ENCODE peak calls at places on chromosomes 2 and 18, in seven cellular contexts. W is aorta, Z is HepG2, S is A549, L is Panc1, O is ovary, T is ascending aorta. J is an unnamed sample.

GRCh38 chr18:55510809-55511208 is 77.2 kb downstream of the TCF4 start:
- DNase-seq in O (no peak), Z (no peak), W (no peak), S (no peak), T (no peak), L (no peak), J (no peak)

GRCh38 chr2:239722760-239723448 is 302.2 kb downstream of the NDUFA10 start:
- DNase-seq in S (no peak), W (peak), Z (no peak), O (no peak), L (no peak), T (peak), J (peak)

GRCh38 chr2:73986085-73986680 is 1.5 kb downstream of the TET3 start:
- DNase-seq in Z (no peak), O (no peak), S (no peak), L (no peak), T (no peak), W (no peak), J (peak)

GRCh38 chr2:46858697-46859080 is 56.9 kb downstream of the MCFD2 start:
- DNase-seq in L (no peak), Z (no peak), S (no peak), W (no peak), O (no peak), T (no peak), J (no peak)

GRCh38 chr18:49846263-49846662 is 32.9 kb upstream of the ACAA2 start:
- DNase-seq in S (no peak), Z (no peak), O (no peak), W (no peak), L (no peak), T (no peak), J (no peak)

GRCh38 chr2:69200107-69200520 is 186.9 kb downstream of the GFPT1 start:
- DNase-seq in Z (peak), S (no peak), W (no peak), O (peak), L (no peak), T (no peak), J (no peak)

GRCh38 chr2:240237609-240238151 is 97.2 kb upstream of the OTOS start:
- DNase-seq in L (no peak), T (peak), Z (no peak), S (no peak), W (peak), O (peak), J (no peak)

GRCh38 chr2:204365778-204366177 is 179.5 kb upstream of the PARD3B start:
- DNase-seq in L (no peak), S (no peak), Z (no peak), W (no peak), O (no peak), T (no peak), J (no peak)

GRCh38 chr2:21301871-21302433 is 178.2 kb downstream of the TDRD15 start:
- DNase-seq in L (no peak), Z (no peak), W (no peak), O (no peak), T (no peak), S (no peak), J (no peak)

GRCh38 chr2:9629222-9630000 is 1.4 kb downstream of the YWHAQ start:
- DNase-seq in L (no peak), O (no peak), Z (no peak), T (no peak), W (no peak), S (peak), J (no peak)

GRCh38 chr2:68245672-68246071 is 6.7 kb downstream of the PPP3R1 start:
- DNase-seq in L (no peak), Z (no peak), S (no peak), O (no peak), W (no peak), T (no peak), J (no peak)

GRCh38 chr2:68831688-68832087 is 39.5 kb downstream of the BMP10 start:
- DNase-seq in O (no peak), T (no peak), Z (no peak), W (no peak), S (no peak), L (no peak), J (no peak)

GRCh38 chr2:205807229-205807628 is 124.9 kb downstream of the NRP2 start:
- DNase-seq in S (no peak), T (no peak), O (no peak), W (no peak), L (no peak), Z (no peak), J (no peak)

GRCh38 chr18:74219056-74219455 is 70.7 kb downstream of the TIMM21 start:
- DNase-seq in L (no peak), S (no peak), O (no peak), Z (no peak), W (no peak), T (peak), J (no peak)

GRCh38 chr2:164430166-164430783 is 191.0 kb downstream of the GRB14 start:
- DNase-seq in Z (peak), S (peak), L (peak), W (no peak), O (no peak), T (no peak), J (no peak)

GRCh38 chr2:189000221-189000620 is 26.0 kb downstream of the COL3A1 start:
- DNase-seq in W (no peak), L (no peak), Z (no peak), S (no peak), O (no peak), T (no peak), J (no peak)
- H3K27ac ChIP-seq in W (no peak), L (no peak), Z (no peak), S (no peak), O (no peak), T (peak), J (no peak)

DNA sequence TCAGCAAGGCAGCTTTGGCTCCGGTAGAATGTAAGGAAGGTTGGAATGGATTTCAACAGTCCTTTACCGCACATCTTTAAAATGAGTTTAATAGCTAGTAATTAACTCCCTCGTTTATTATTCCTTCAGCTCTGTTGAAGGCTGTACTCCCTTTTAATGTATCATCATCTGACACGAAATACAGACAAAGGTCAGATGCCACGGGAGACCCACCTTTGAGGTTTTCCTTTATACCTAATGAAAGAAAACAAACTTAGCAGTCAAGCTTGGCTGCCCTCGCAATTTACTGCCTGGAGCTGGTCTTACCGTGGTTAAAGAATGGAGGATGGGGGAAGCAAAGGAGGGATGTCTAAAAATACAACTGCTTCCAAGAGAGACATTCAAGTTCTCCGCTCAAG is 1.1 kb downstream of the TMEM200C start:
- DNase-seq in Z (no peak), S (no peak), O (no peak), L (no peak), W (no peak), T (no peak), J (no peak)
- H3K4me3 ChIP-seq in Z (no peak), S (no peak), O (no peak), L (no peak), W (no peak), T (peak), J (no peak)

GRCh38 chr2:226187126-226187525 is 612.5 kb downstream of the IRS1 start:
- DNase-seq in Z (no peak), T (no peak), L (no peak), W (no peak), O (no peak), S (no peak), J (no peak)
- H3K27ac ChIP-seq in Z (no peak), T (no peak), L (no peak), W (no peak), O (no peak), S (peak), J (no peak)

DNA sequence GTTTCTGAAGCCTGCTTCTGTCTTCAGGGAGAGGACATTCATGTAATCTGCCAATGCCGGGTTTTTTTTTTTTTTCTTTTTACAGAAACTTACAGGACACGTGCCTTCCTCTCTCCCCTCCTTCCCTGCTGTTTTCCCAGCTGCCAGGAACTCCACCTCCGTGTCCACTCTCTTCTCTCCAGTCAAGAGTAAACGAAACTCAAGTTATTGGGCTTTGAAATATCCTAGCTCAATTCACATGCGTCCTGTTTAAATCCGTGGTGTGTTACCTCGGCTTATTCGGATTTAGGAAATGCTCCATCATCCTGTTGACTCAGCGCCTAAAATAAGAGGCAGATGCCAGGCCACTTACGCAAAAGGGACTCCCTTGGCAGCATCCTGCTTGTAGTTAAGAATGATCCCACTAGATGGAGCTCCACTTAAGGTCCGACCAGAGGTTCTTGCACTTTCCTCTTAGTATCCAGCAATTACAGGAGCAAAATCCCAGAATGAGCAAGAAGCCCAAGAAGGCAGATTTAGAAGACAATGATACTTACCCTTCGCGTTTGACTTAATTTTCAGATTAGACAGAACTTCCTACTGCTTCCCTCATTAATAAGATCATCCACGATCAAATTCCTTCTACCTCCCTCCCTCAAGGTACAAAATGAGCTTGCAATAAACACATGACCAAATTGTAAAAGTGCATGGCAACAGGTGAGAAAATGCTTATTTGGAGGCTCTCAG is 97.2 kb upstream of the ZCCHC2 start:
- DNase-seq in W (peak), T (peak), L (peak), Z (peak), S (peak), O (peak), J (peak)
- H3K4me3 ChIP-seq in W (peak), T (peak), L (peak), Z (peak), S (peak), O (peak), J (no peak)

DNA sequence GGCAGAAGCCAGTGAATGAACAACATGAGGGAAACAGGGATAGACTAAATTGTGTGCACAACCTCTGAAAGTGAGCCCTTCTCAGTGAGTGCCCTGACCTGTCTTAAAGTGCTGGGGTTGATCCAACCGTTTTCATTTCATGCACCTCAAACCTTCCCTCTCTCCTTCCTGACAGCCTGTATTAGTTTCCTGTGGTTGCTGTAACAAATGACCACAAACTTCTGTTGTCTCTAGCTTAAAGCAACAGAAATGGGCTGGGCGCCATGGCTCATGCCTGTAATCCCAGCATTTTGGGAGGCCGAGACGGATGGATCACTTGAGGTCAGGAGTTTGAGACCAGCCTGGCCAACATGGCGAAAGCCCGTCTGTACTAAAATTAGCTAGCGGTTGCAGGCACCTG is 48.7 kb upstream of the PPP1CB start:
- DNase-seq in Z (no peak), W (no peak), T (no peak), L (no peak), S (no peak), O (no peak), J (no peak)
- H3K27ac ChIP-seq in Z (no peak), W (no peak), T (peak), L (no peak), S (no peak), O (no peak), J (no peak)

GRCh38 chr2:210072922-210073509 is 70.6 kb downstream of the RPE start:
- DNase-seq in W (no peak), Z (peak), S (peak), L (peak), O (no peak), T (no peak), J (no peak)
- H3K4me3 ChIP-seq in W (no peak), Z (no peak), S (no peak), L (no peak), O (no peak), T (no peak), J (no peak)

GRCh38 chr2:152166633-152167032 is 8.9 kb downstream of the STAM2 start:
- DNase-seq in Z (no peak), L (no peak), O (no peak), S (no peak), T (no peak), W (no peak), J (no peak)
- H3K27ac ChIP-seq in Z (no peak), L (no peak), O (no peak), S (no peak), T (peak), W (no peak), J (no peak)

J was measured in naive thymus-derived CD4-positive, alpha-beta T cell.